ENCODE peak calls at places on chromosome 21, in four cellular contexts. H is hypothalamus, G is lower lobe of right lung, Y is lung microvascular endothelial cell. U is an unnamed sample.

GRCh38 chr21:45876381-45877159 is 105.0 kb upstream of the COL6A1 start:
- DNase-seq in H (no peak), G (peak; percentile 32), Y (peak; percentile 12), U (peak; percentile 71)

GRCh38 chr21:16587141-16587570 is 857.4 kb downstream of the USP25 start:
- DNase-seq in H (peak; percentile 11), G (peak; percentile 46), Y (peak; percentile 65), U (no peak)

GRCh38 chr21:43315244-43316137 is 111.4 kb downstream of the SIK1 start:
- DNase-seq in H (no peak), G (no peak), Y (peak; percentile 12), U (peak; percentile 61)

GRCh38 chr21:25639167-25639921 is at the start of gene JAM2:
- DNase-seq in H (peak; percentile 22), G (peak; percentile 48), Y (peak; percentile 10), U (peak; percentile 83)

GRCh38 chr21:29555601-29556000 is 256.9 kb downstream of the BACH1 start:
- DNase-seq in H (no peak), G (no peak), Y (no peak), U (no peak)

GRCh38 chr21:44533891-44534627 is 5.9 kb downstream of the KRTAP10-1 start:
- DNase-seq in H (no peak), G (no peak), Y (no peak), U (no peak)

GRCh38 chr21:43362306-43362927 is 64.5 kb downstream of the SIK1 start:
- DNase-seq in H (no peak), G (peak; percentile 71), Y (peak; percentile 86), U (peak; percentile 93)

GRCh38 chr21:15659768-15660423 is 69.9 kb upstream of the USP25 start:
- DNase-seq in H (no peak), G (no peak), Y (no peak), U (no peak)

GRCh38 chr21:46540087-46540710 is 64.7 kb downstream of the S100B start:
- DNase-seq in H (no peak), G (no peak), Y (no peak), U (no peak)

GRCh38 chr21:33027401-33028185 is 1.9 kb downstream of the OLIG2 start:
- DNase-seq in H (no peak), G (no peak), Y (no peak), U (no peak)

U was measured in kidney.